ENCODE peak calls at places on chromosome 17, in nine cellular contexts. Q is adipocyte; X is keratinocyte; E is CD8-positive, alpha-beta T cell; Z is fibroblast of the aortic adventitia; B is RPMI7951; Y is glomerular endothelial cell; V is activated CD4-positive, alpha-beta T cell treated with anti-CD3 and anti-CD28 coated beads for 48 hours; P is memory B cell. T is an unnamed sample.

GRCh38 chr17:62696256-62696655 is 68.8 kb downstream of the MRC2 start:
- DNase-seq in Q (no peak), X (no peak), E (no peak), Z (peak; percentile 40), B (no peak), Y (no peak), V (no peak), P (no peak), T (peak; percentile 66)

GRCh38 chr17:78019367-78019975 is 61.0 kb downstream of the TNRC6C start:
- DNase-seq in Q (peak; percentile 75), X (no peak), E (no peak), Z (peak; percentile 73), B (peak; percentile 28), Y (no peak), V (no peak), P (no peak), T (peak; percentile 47)

GRCh38 chr17:38749222-38750043 is 1.3 kb upstream of the PCGF2 start:
- DNase-seq in Q (peak; percentile 70), X (no peak), E (no peak), Z (peak; percentile 68), B (peak; percentile 86), Y (no peak), V (no peak), P (peak; percentile 57), T (peak; percentile 75)

GRCh38 chr17:18910881-18911280 is 41.1 kb upstream of the SLC5A10 start:
- DNase-seq in Q (no peak), X (no peak), E (no peak), Z (no peak), B (peak; percentile 69), Y (no peak), V (no peak), P (no peak), T (no peak)

GRCh38 chr17:75219815-75220214 is 14.3 kb downstream of the NUP85 start:
- DNase-seq in Q (no peak), X (no peak), E (no peak), Z (no peak), B (no peak), Y (no peak), V (no peak), P (no peak), T (no peak)

GRCh38 chr17:3843935-3844516 is 2.0 kb downstream of the NCBP3 start:
- DNase-seq in Q (peak; percentile 42), X (no peak), E (peak; percentile 47), Z (peak; percentile 34), B (peak; percentile 20), Y (no peak), V (peak; percentile 65), P (peak; percentile 47), T (peak; percentile 58)

GRCh38 chr17:17849147-17849820 is 12.5 kb upstream of the SREBF1 start:
- DNase-seq in Q (no peak), X (no peak), E (peak; percentile 79), Z (peak; percentile 81), B (peak; percentile 85), Y (no peak), V (peak; percentile 94), P (no peak), T (peak; percentile 83)

GRCh38 chr17:45639297-45639849 is 144.7 kb upstream of the CRHR1 start:
- DNase-seq in Q (peak; percentile 52), X (no peak), E (no peak), Z (peak; percentile 4), B (no peak), Y (no peak), V (no peak), P (no peak), T (no peak)

GRCh38 chr17:28725166-28725659 is 820 bp downstream of the TLCD1 start:
- DNase-seq in Q (peak; percentile 36), X (no peak), E (no peak), Z (peak; percentile 51), B (peak; percentile 54), Y (no peak), V (peak; percentile 56), P (peak; percentile 53), T (no peak)

GRCh38 chr17:76382803-76383644 is 1.4 kb upstream of the SPHK1 start:
- DNase-seq in Q (peak; percentile 86), X (no peak), E (peak; percentile 51), Z (peak; percentile 63), B (peak; percentile 63), Y (no peak), V (peak; percentile 78), P (peak; percentile 44), T (peak; percentile 82)

GRCh38 chr17:58060596-58061191 is 22.5 kb upstream of the DYNLL2 start:
- DNase-seq in Q (no peak), X (no peak), E (no peak), Z (peak; percentile 15), B (no peak), Y (no peak), V (no peak), P (no peak), T (peak; percentile 34)

GRCh38 chr17:51612692-51613091 is 352.3 kb downstream of the UTP18 start:
- DNase-seq in Q (no peak), X (no peak), E (no peak), Z (no peak), B (peak; percentile 24), Y (no peak), V (no peak), P (no peak), T (no peak)

GRCh38 chr17:56173026-56173425 is 19.8 kb downstream of the ANKFN1 start:
- DNase-seq in Q (no peak), X (no peak), E (no peak), Z (no peak), B (no peak), Y (no peak), V (no peak), P (no peak), T (no peak)

GRCh38 chr17:74427048-74427762 is 4.7 kb upstream of the GPRC5C start:
- DNase-seq in Q (no peak), X (no peak), E (no peak), Z (no peak), B (peak; percentile 58), Y (no peak), V (no peak), P (no peak), T (no peak)

GRCh38 chr17:37743875-37744632 is 805 bp downstream of the HNF1B start:
- DNase-seq in Q (no peak), X (no peak), E (no peak), Z (no peak), B (no peak), Y (no peak), V (peak; percentile 20), P (peak; percentile 50), T (no peak)

GRCh38 chr17:37742114-37742761 is 2.6 kb downstream of the HNF1B start:
- DNase-seq in Q (peak; percentile 52), X (no peak), E (no peak), Z (peak; percentile 24), B (peak; percentile 11), Y (no peak), V (peak; percentile 13), P (peak; percentile 29), T (peak; percentile 52)

GRCh38 chr17:1980665-1981250 is 44.4 kb downstream of the RTN4RL1 start:
- DNase-seq in Q (no peak), X (no peak), E (no peak), Z (no peak), B (no peak), Y (no peak), V (no peak), P (no peak), T (no peak)

GRCh38 chr17:3033741-3034577 is 29.4 kb downstream of the OR1D5 start:
- DNase-seq in Q (no peak), X (no peak), E (no peak), Z (no peak), B (no peak), Y (no peak), V (no peak), P (no peak), T (no peak)